ENCODE peak calls at places on chromosomes 3 and 15, in seven cellular contexts. I is breast epithelium, Y is HCT116, W is A549, Z is body of pancreas, E is transverse colon, V is spleen. D is an unnamed sample.

GRCh38 chr3:65639444-65639843 is 399.3 kb downstream of the MAGI1 start:
- DNase-seq in I (no peak), Y (no peak), W (no peak), Z (no peak), E (no peak), V (no peak), D (no peak)

GRCh38 chr3:46393011-46393410 is 13.9 kb downstream of the CCR5AS start:
- DNase-seq in I (no peak), Y (no peak), W (no peak), Z (no peak), E (no peak), V (no peak), D (no peak)

GRCh38 chr3:101940521-101940992 is 91.2 kb downstream of the NFKBIZ start:
- DNase-seq in I (no peak), Y (no peak), W (peak; percentile 24), Z (no peak), E (no peak), V (peak; percentile 82), D (no peak)

GRCh38 chr15:74156678-74157411 is 16.7 kb upstream of the ISLR start:
- DNase-seq in I (no peak), Y (no peak), W (no peak), Z (no peak), E (no peak), V (no peak), D (no peak)

GRCh38 chr3:170421147-170421641 is 2.5 kb downstream of the CLDN11 start:
- DNase-seq in I (peak; percentile 73), Y (no peak), W (no peak), Z (no peak), E (no peak), V (peak; percentile 76), D (no peak)

GRCh38 chr3:137869022-137869421 is 104.9 kb downstream of the SOX14 start:
- DNase-seq in I (no peak), Y (no peak), W (no peak), Z (no peak), E (no peak), V (no peak), D (no peak)

GRCh38 chr3:25885544-25885943 is 95.7 kb downstream of the OXSM start:
- DNase-seq in I (no peak), Y (no peak), W (no peak), Z (no peak), E (no peak), V (no peak), D (no peak)

GRCh38 chr3:13874891-13875290 is 5.0 kb downstream of the WNT7A start:
- DNase-seq in I (no peak), Y (no peak), W (no peak), Z (no peak), E (no peak), V (no peak), D (no peak)

GRCh38 chr15:99440551-99441426 is 125.0 kb upstream of the MEF2A start:
- DNase-seq in I (peak; percentile 16), Y (no peak), W (no peak), Z (peak; percentile 11), E (no peak), V (no peak), D (no peak)

GRCh38 chr3:197953325-197953724 is 3.3 kb downstream of the RPL35A start:
- DNase-seq in I (no peak), Y (no peak), W (no peak), Z (no peak), E (no peak), V (no peak), D (no peak)

GRCh38 chr3:38454884-38455638 is 1.4 kb downstream of the ACVR2B start:
- DNase-seq in I (peak; percentile 47), Y (no peak), W (peak; percentile 54), Z (peak; percentile 87), E (peak; percentile 88), V (peak; percentile 83), D (no peak)

GRCh38 chr15:88166330-88166993 is 90.1 kb downstream of the NTRK3 start:
- DNase-seq in I (no peak), Y (no peak), W (no peak), Z (no peak), E (no peak), V (no peak), D (no peak)

GRCh38 chr3:21020681-21021080 is 730.3 kb downstream of the ZNF385D start:
- DNase-seq in I (no peak), Y (no peak), W (no peak), Z (no peak), E (no peak), V (no peak), D (no peak)

GRCh38 chr3:76715426-76715825 is 324.5 kb upstream of the ROBO2 start:
- DNase-seq in I (no peak), Y (no peak), W (no peak), Z (no peak), E (no peak), V (no peak), D (no peak)

GRCh38 chr15:90665288-90666134 is 51.6 kb upstream of the BLM start:
- DNase-seq in I (peak; percentile 53), Y (peak; percentile 41), W (peak; percentile 78), Z (peak; percentile 50), E (peak; percentile 64), V (peak; percentile 90), D (no peak)

GRCh38 chr3:64259646-64260045 is 34.4 kb upstream of the PRICKLE2 start:
- DNase-seq in I (no peak), Y (no peak), W (no peak), Z (no peak), E (no peak), V (no peak), D (no peak)

GRCh38 chr15:20340931-20341661 is 200.5 kb downstream of the GOLGA6L6 start:
- DNase-seq in I (peak; percentile 89), Y (no peak), W (peak; percentile 35), Z (peak; percentile 50), E (peak; percentile 41), V (peak; percentile 96), D (no peak)

GRCh38 chr3:161348791-161349400 is 22.4 kb downstream of the SPTSSB start:
- DNase-seq in I (no peak), Y (peak; percentile 40), W (no peak), Z (no peak), E (no peak), V (no peak), D (no peak)
- H3K27ac ChIP-seq in I (no peak overlapping the region), Y (peak overlapping the region; percentile 56), W (no peak overlapping the region), Z (no peak overlapping the region), E (no peak overlapping the region), V (no peak overlapping the region), D (no peak overlapping the region)

GRCh38 chr15:57923750-57924149 is 141.8 kb downstream of the ALDH1A2 start:
- DNase-seq in I (no peak), Y (no peak), W (no peak), Z (peak; percentile 47), E (peak; percentile 38), V (no peak), D (no peak)

GRCh38 chr15:57924536-57924935 is 141.0 kb downstream of the ALDH1A2 start:
- DNase-seq in I (no peak), Y (no peak), W (no peak), Z (no peak), E (no peak), V (no peak), D (no peak)

GRCh38 chr15:57921371-57921770 is 144.1 kb downstream of the ALDH1A2 start:
- DNase-seq in I (no peak), Y (no peak), W (no peak), Z (no peak), E (no peak), V (no peak), D (no peak)

GRCh38 chr15:57923311-57923710 is 142.2 kb downstream of the ALDH1A2 start:
- DNase-seq in I (no peak), Y (no peak), W (no peak), Z (peak; percentile 32), E (peak; percentile 17), V (no peak), D (no peak)

DNA sequence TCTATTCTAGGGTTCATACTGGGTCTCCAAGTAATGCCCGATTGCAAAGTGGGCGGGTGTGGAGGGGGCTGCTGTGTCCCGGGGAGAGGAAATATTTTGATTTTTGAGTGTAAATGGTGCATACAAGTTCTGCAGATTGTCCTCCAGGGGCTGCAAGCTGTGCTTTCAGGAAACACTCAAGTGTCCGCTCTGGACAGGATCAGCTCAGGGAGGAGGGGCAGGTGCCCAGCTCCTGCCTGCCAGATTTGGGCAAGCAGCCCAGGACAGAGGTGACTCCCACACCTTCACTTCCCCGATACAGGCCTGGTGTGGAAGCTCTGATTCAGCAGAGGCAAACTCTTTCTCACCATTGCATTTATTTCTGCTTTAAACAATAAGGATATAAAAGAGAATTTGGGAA is 142.7 kb downstream of the ALDH1A2 start:
- DNase-seq in I (peak; percentile 48), Y (peak; percentile 2), W (peak; percentile 5), Z (peak; percentile 85), E (peak; percentile 65), V (no peak), D (no peak)
- TF ChIP-seq CTCF in I (no peak), Y (no peak), W (no peak), Z (peak; percentile 35), E (no peak), V (no peak), D (no peak)

GRCh38 chr3:125958511-125959316 is 10.3 kb upstream of the ROPN1B start:
- DNase-seq in I (no peak), Y (no peak), W (no peak), Z (no peak), E (no peak), V (no peak), D (no peak)
- H3K4me3 ChIP-seq in I (peak overlapping the region; percentile 63), Y (no peak overlapping the region), W (peak overlapping the region; percentile 47), Z (no peak overlapping the region), E (no peak overlapping the region), V (no peak overlapping the region), D (no peak overlapping the region)

DNA sequence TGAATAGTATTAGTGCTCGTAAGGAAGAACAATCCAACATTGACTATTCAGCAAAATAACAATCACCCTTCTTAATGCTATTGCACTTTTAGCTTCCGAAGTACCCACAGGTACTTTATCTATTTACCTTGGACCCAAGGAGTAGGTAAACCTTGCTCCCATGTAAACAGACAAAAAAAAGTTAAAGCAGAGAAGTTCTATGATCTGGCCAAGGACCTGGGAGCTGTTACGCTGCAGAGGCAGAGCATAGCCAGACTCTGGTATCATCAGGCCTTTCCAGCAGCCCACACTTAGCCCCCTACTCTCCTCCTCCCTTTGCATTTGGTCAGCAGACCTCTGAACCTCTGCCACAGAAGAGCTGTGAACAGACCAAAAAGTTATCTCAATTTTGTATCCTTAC is 130.3 kb upstream of the TPM1 start:
- DNase-seq in I (no peak), Y (no peak), W (no peak), Z (no peak), E (no peak), V (no peak), D (no peak)
- H3K27ac ChIP-seq in I (no peak overlapping the region), Y (no peak overlapping the region), W (peak overlapping the region; percentile 34), Z (no peak overlapping the region), E (no peak overlapping the region), V (no peak overlapping the region), D (no peak overlapping the region)

D was measured in thoracic aorta.